ENCODE peak calls at places on chromosomes 1 and 21, in ten cellular contexts. One of them, this sample, is unnamed.

GRCh38 chr1:78236711-78237110 is 190.9 kb downstream of the GIPC2 start:
- DNase-seq in EL: peak; percentile 41
- DNase-seq in lower leg skin: no peak
- DNase-seq in mucosa of gallbladder: no peak
- DNase-seq in AG08396: peak; percentile 28
- DNase-seq in HEK293T: no peak
- DNase-seq in nucleus accumbens: no peak
- DNase-seq in CD4-positive, alpha-beta memory T cell: no peak
- DNase-seq in amniotic stem cell: no peak
- DNase-seq in body of pancreas: no peak
- DNase-seq in this sample: no peak

GRCh38 chr1:105686874-105687690 is 1369.4 kb upstream of the PRMT6 start:
- DNase-seq in amniotic stem cell: no peak
- DNase-seq in body of pancreas: no peak
- DNase-seq in EL: no peak
- DNase-seq in mucosa of gallbladder: no peak
- DNase-seq in AG08396: no peak
- DNase-seq in HEK293T: no peak
- DNase-seq in nucleus accumbens: no peak
- DNase-seq in lower leg skin: peak; percentile 82
- DNase-seq in CD4-positive, alpha-beta memory T cell: no peak
- DNase-seq in this sample: no peak

GRCh38 chr21:44666401-44667320 is at the start of gene KRTAP12-2:
- DNase-seq in AG08396: no peak
- DNase-seq in CD4-positive, alpha-beta memory T cell: no peak
- DNase-seq in body of pancreas: no peak
- DNase-seq in amniotic stem cell: no peak
- DNase-seq in nucleus accumbens: no peak
- DNase-seq in EL: no peak
- DNase-seq in lower leg skin: peak; percentile 60
- DNase-seq in mucosa of gallbladder: no peak
- DNase-seq in HEK293T: no peak
- DNase-seq in this sample: no peak

GRCh38 chr1:73674945-73675561 is 522.9 kb downstream of the LRRIQ3 start:
- DNase-seq in amniotic stem cell: no peak
- DNase-seq in mucosa of gallbladder: no peak
- DNase-seq in body of pancreas: no peak
- DNase-seq in HEK293T: peak; percentile 21
- DNase-seq in EL: no peak
- DNase-seq in nucleus accumbens: no peak
- DNase-seq in lower leg skin: no peak
- DNase-seq in CD4-positive, alpha-beta memory T cell: no peak
- DNase-seq in AG08396: no peak
- DNase-seq in this sample: no peak

GRCh38 chr1:86195281-86195680 is 38.7 kb upstream of the COL24A1 start:
- DNase-seq in body of pancreas: no peak
- DNase-seq in CD4-positive, alpha-beta memory T cell: no peak
- DNase-seq in EL: no peak
- DNase-seq in amniotic stem cell: no peak
- DNase-seq in lower leg skin: no peak
- DNase-seq in mucosa of gallbladder: no peak
- DNase-seq in HEK293T: no peak
- DNase-seq in nucleus accumbens: no peak
- DNase-seq in AG08396: no peak
- DNase-seq in this sample: no peak

GRCh38 chr1:120179420-120180348 is 3.4 kb upstream of the SEC22B start:
- DNase-seq in CD4-positive, alpha-beta memory T cell: no peak
- DNase-seq in body of pancreas: peak; percentile 17
- DNase-seq in AG08396: peak; percentile 39
- DNase-seq in nucleus accumbens: no peak
- DNase-seq in lower leg skin: peak; percentile 79
- DNase-seq in HEK293T: peak; percentile 6
- DNase-seq in EL: peak; percentile 87
- DNase-seq in mucosa of gallbladder: no peak
- DNase-seq in amniotic stem cell: peak; percentile 48
- DNase-seq in this sample: peak; percentile 9

GRCh38 chr1:210882414-210883221 is 251.3 kb downstream of the KCNH1 start:
- DNase-seq in lower leg skin: no peak
- DNase-seq in body of pancreas: no peak
- DNase-seq in mucosa of gallbladder: no peak
- DNase-seq in nucleus accumbens: no peak
- DNase-seq in AG08396: no peak
- DNase-seq in amniotic stem cell: no peak
- DNase-seq in HEK293T: no peak
- DNase-seq in CD4-positive, alpha-beta memory T cell: no peak
- DNase-seq in EL: peak; percentile 82
- DNase-seq in this sample: no peak

GRCh38 chr1:228018125-228018398 is 11.3 kb downstream of the WNT3A start:
- DNase-seq in HEK293T: no peak
- DNase-seq in body of pancreas: no peak
- DNase-seq in CD4-positive, alpha-beta memory T cell: no peak
- DNase-seq in EL: no peak
- DNase-seq in amniotic stem cell: no peak
- DNase-seq in mucosa of gallbladder: no peak
- DNase-seq in nucleus accumbens: no peak
- DNase-seq in AG08396: no peak
- DNase-seq in lower leg skin: peak; percentile 53
- DNase-seq in this sample: no peak

GRCh38 chr1:237012789-237013383 is 8.6 kb upstream of the MT1HL1 start:
- DNase-seq in HEK293T: peak; percentile 76
- DNase-seq in EL: peak; percentile 3
- DNase-seq in mucosa of gallbladder: peak; percentile 26
- DNase-seq in body of pancreas: peak; percentile 96
- DNase-seq in amniotic stem cell: no peak
- DNase-seq in lower leg skin: no peak
- DNase-seq in AG08396: no peak
- DNase-seq in CD4-positive, alpha-beta memory T cell: no peak
- DNase-seq in nucleus accumbens: no peak
- DNase-seq in this sample: peak; percentile 59

GRCh38 chr1:150477320-150477719 is 9.9 kb upstream of the TARS2 start:
- DNase-seq in amniotic stem cell: no peak
- DNase-seq in EL: peak; percentile 13
- DNase-seq in CD4-positive, alpha-beta memory T cell: no peak
- DNase-seq in lower leg skin: peak; percentile 71
- DNase-seq in nucleus accumbens: no peak
- DNase-seq in AG08396: no peak
- DNase-seq in body of pancreas: no peak
- DNase-seq in mucosa of gallbladder: no peak
- DNase-seq in HEK293T: no peak
- DNase-seq in this sample: no peak

GRCh38 chr1:61114178-61114870 is 32.0 kb downstream of the NFIA start:
- DNase-seq in AG08396: no peak
- DNase-seq in amniotic stem cell: no peak
- DNase-seq in nucleus accumbens: no peak
- DNase-seq in EL: no peak
- DNase-seq in HEK293T: no peak
- DNase-seq in lower leg skin: no peak
- DNase-seq in CD4-positive, alpha-beta memory T cell: no peak
- DNase-seq in mucosa of gallbladder: no peak
- DNase-seq in body of pancreas: no peak
- DNase-seq in this sample: no peak

GRCh38 chr1:235054961-235055360 is 73.7 kb downstream of the TOMM20 start:
- DNase-seq in mucosa of gallbladder: no peak
- DNase-seq in body of pancreas: no peak
- DNase-seq in AG08396: no peak
- DNase-seq in amniotic stem cell: no peak
- DNase-seq in EL: no peak
- DNase-seq in nucleus accumbens: no peak
- DNase-seq in lower leg skin: no peak
- DNase-seq in HEK293T: no peak
- DNase-seq in CD4-positive, alpha-beta memory T cell: no peak
- DNase-seq in this sample: no peak

GRCh38 chr1:236997361-236997760 is 6.9 kb downstream of the MT1HL1 start:
- DNase-seq in lower leg skin: no peak
- DNase-seq in AG08396: no peak
- DNase-seq in body of pancreas: no peak
- DNase-seq in EL: no peak
- DNase-seq in nucleus accumbens: no peak
- DNase-seq in CD4-positive, alpha-beta memory T cell: no peak
- DNase-seq in amniotic stem cell: no peak
- DNase-seq in HEK293T: no peak
- DNase-seq in mucosa of gallbladder: no peak
- DNase-seq in this sample: no peak

GRCh38 chr1:92752719-92753118 is 32.2 kb downstream of the EVI5 start:
- DNase-seq in nucleus accumbens: no peak
- DNase-seq in lower leg skin: no peak
- DNase-seq in EL: peak; percentile 79
- DNase-seq in CD4-positive, alpha-beta memory T cell: no peak
- DNase-seq in body of pancreas: no peak
- DNase-seq in mucosa of gallbladder: no peak
- DNase-seq in AG08396: peak; percentile 12
- DNase-seq in amniotic stem cell: no peak
- DNase-seq in HEK293T: no peak
- DNase-seq in this sample: no peak

GRCh38 chr1:224245188-224245587 is 62.1 kb downstream of the DEGS1 start:
- DNase-seq in lower leg skin: no peak
- DNase-seq in HEK293T: no peak
- DNase-seq in mucosa of gallbladder: peak; percentile 49
- DNase-seq in EL: peak; percentile 18
- DNase-seq in amniotic stem cell: no peak
- DNase-seq in CD4-positive, alpha-beta memory T cell: peak; percentile 29
- DNase-seq in AG08396: peak; percentile 22
- DNase-seq in body of pancreas: peak; percentile 17
- DNase-seq in nucleus accumbens: no peak
- DNase-seq in this sample: peak; percentile 62

GRCh38 chr1:231369282-231369681 is 31.2 kb downstream of the SPRTN start:
- DNase-seq in CD4-positive, alpha-beta memory T cell: no peak
- DNase-seq in mucosa of gallbladder: no peak
- DNase-seq in amniotic stem cell: no peak
- DNase-seq in nucleus accumbens: no peak
- DNase-seq in AG08396: no peak
- DNase-seq in lower leg skin: no peak
- DNase-seq in EL: no peak
- DNase-seq in body of pancreas: no peak
- DNase-seq in HEK293T: no peak
- DNase-seq in this sample: no peak

GRCh38 chr1:117146570-117147340 is 25.2 kb upstream of the TRIM45 start:
- DNase-seq in HEK293T: peak; percentile 59
- DNase-seq in nucleus accumbens: no peak
- DNase-seq in mucosa of gallbladder: peak; percentile 51
- DNase-seq in amniotic stem cell: peak; percentile 74
- DNase-seq in EL: peak; percentile 98
- DNase-seq in CD4-positive, alpha-beta memory T cell: no peak
- DNase-seq in lower leg skin: no peak
- DNase-seq in body of pancreas: no peak
- DNase-seq in AG08396: peak; percentile 57
- DNase-seq in this sample: no peak

This sample was measured in mucosa of descending colon.